ENCODE peak calls at places on chromosome 7, in five cellular contexts. D is HepG2, R is colonic mucosa, Q is DND-41, N is endodermal cell. K is an unnamed sample.

GRCh38 chr7:5396542-5396941 is 27.1 kb downstream of the TNRC18 start:
- DNase-seq in D (no peak), R (peak; percentile 49), Q (peak; percentile 80), N (no peak), K (no peak)

GRCh38 chr7:134514663-134515062 is 12.7 kb upstream of the AKR1B10 start:
- DNase-seq in D (peak; percentile 66), R (peak; percentile 58), Q (peak; percentile 27), N (no peak), K (peak; percentile 74)

GRCh38 chr7:107398161-107398560 is 71.7 kb upstream of the GPR22 start:
- DNase-seq in D (no peak), R (no peak), Q (no peak), N (no peak), K (no peak)

GRCh38 chr7:91286432-91286831 is 22.2 kb downstream of the FZD1 start:
- DNase-seq in D (no peak), R (no peak), Q (no peak), N (no peak), K (no peak)

GRCh38 chr7:77866370-77866769 is 67.8 kb downstream of the PHTF2 start:
- DNase-seq in D (no peak), R (no peak), Q (no peak), N (no peak), K (no peak)

GRCh38 chr7:130632111-130632510 is 36.4 kb downstream of the COPG2 start:
- DNase-seq in D (peak; percentile 15), R (no peak), Q (no peak), N (no peak), K (no peak)

GRCh38 chr7:93890464-93891068 is at the start of gene TFPI2:
- DNase-seq in D (peak; percentile 2), R (peak; percentile 18), Q (no peak), N (peak; percentile 86), K (peak; percentile 43)

GRCh38 chr7:155237730-155238129 is 59.9 kb upstream of the INSIG1 start:
- DNase-seq in D (no peak), R (no peak), Q (no peak), N (no peak), K (no peak)

GRCh38 chr7:32507416-32507815 is 12.1 kb downstream of the AVL9 start:
- DNase-seq in D (no peak), R (no peak), Q (no peak), N (no peak), K (no peak)

GRCh38 chr7:75943864-75944263 is 28.9 kb downstream of the POR start:
- DNase-seq in D (no peak), R (peak; percentile 46), Q (no peak), N (no peak), K (no peak)

GRCh38 chr7:134941185-134941900 is 45.0 kb upstream of the AGBL3 start:
- DNase-seq in D (no peak), R (no peak), Q (no peak), N (peak; percentile 57), K (peak; percentile 56)

GRCh38 chr7:73439305-73439704 is 5.7 kb downstream of the FZD9 start:
- DNase-seq in D (no peak), R (no peak), Q (no peak), N (no peak), K (no peak)

GRCh38 chr7:80037689-80038088 is 96.9 kb upstream of the GNAI1 start:
- DNase-seq in D (no peak), R (no peak), Q (no peak), N (no peak), K (no peak)

GRCh38 chr7:139697031-139697430 is 80.8 kb downstream of the HIPK2 start:
- DNase-seq in D (no peak), R (peak; percentile 38), Q (no peak), N (no peak), K (no peak)

GRCh38 chr7:151570366-151570915 is 50.7 kb upstream of the RHEB start:
- DNase-seq in D (no peak), R (no peak), Q (no peak), N (no peak), K (no peak)

GRCh38 chr7:4040031-4040928 is 641.8 kb upstream of the FOXK1 start:
- DNase-seq in D (no peak), R (no peak), Q (no peak), N (no peak), K (peak; percentile 40)

GRCh38 chr7:47730135-47730534 is 148.2 kb upstream of the TNS3 start:
- DNase-seq in D (no peak), R (no peak), Q (no peak), N (no peak), K (no peak)

GRCh38 chr7:2237109-2237602 is 4.4 kb upstream of the MAD1L1 start:
- DNase-seq in D (no peak), R (peak; percentile 47), Q (no peak), N (no peak), K (no peak)

GRCh38 chr7:135678612-135679575 is 16.6 kb downstream of the STMP1 start:
- DNase-seq in D (no peak), R (no peak), Q (no peak), N (no peak), K (no peak)

GRCh38 chr7:30363778-30364563 is 79.6 kb downstream of the ZNRF2 start:
- DNase-seq in D (no peak), R (no peak), Q (no peak), N (no peak), K (no peak)

GRCh38 chr7:104979167-104979841 is 34.7 kb upstream of the KMT2E start:
- DNase-seq in D (no peak), R (peak; percentile 62), Q (no peak), N (peak; percentile 77), K (peak; percentile 52)
- H3K4me1 ChIP-seq in D (peaks cover 13% of the 10 kb centered on the region), R (peaks cover 12% of the 10 kb centered on the region), Q (peaks cover 24% of the 10 kb centered on the region), N (peaks cover 16% of the 10 kb centered on the region), K (no peaks in the 10 kb centered on the region)

GRCh38 chr7:71271203-71271602 is 139.3 kb downstream of the GALNT17 start:
- DNase-seq in D (no peak), R (no peak), Q (no peak), N (no peak), K (no peak)

GRCh38 chr7:71264005-71264404 is 132.1 kb downstream of the GALNT17 start:
- DNase-seq in D (no peak), R (no peak), Q (no peak), N (no peak), K (no peak)

GRCh38 chr7:71266912-71267311 is 135.0 kb downstream of the GALNT17 start:
- DNase-seq in D (no peak), R (no peak), Q (no peak), N (peak; percentile 54), K (no peak)

GRCh38 chr7:71272509-71273214 is 140.7 kb downstream of the GALNT17 start:
- DNase-seq in D (no peak), R (no peak), Q (no peak), N (no peak), K (no peak)

DNA sequence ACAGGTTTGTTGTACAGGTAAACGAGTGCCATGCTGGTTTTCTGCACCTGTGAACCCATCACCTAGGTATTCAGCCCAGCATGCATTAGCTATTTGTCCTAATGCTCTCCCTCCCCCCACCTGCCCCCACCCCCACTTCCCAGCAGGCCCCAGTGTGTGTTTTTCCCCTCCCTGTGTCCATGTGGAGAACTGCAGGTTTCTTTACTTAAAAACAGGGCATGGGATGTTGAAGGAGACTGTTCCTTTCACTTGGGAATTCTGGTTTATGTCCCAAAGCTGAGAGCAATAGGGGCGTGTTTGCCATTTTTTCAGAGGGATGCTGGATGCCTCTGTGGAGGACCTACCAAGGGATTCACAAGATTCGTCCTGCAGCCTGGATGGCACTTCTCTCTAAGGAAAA is 135.8 kb downstream of the GALNT17 start:
- DNase-seq in D (no peak), R (no peak), Q (no peak), N (peak; percentile 75), K (no peak)
- H3K9me3 ChIP-seq in D (peaks cover 10% of the 10 kb centered on the region), R (no peaks in the 10 kb centered on the region), Q (no peaks in the 10 kb centered on the region), N (peaks cover 36% of the 10 kb centered on the region), K (peaks cover 11% of the 10 kb centered on the region)

DNA sequence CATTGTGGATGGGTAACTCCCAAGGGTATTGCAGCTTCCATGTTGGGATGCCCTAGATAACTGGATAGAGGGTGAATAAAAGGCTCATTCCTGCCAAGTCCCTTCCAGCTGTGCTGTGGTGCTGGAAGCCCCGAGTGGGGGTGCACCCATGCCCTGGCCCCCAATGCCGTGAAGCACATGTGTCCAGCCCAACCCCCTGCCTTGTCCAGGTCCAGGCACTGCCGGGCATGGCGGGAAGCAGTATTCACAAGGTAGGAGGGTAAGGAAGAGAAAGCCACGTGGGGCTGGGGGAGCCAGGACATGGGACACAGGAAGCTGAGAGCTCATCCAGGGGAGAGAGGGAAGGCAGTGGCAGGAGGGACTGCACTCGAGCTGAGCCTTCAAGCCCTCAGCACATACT is 148.2 kb upstream of the CDCA7L start:
- DNase-seq in D (no peak), R (no peak), Q (no peak), N (no peak), K (no peak)
- H3K9ac ChIP-seq in D (no peak overlapping the region), R (no peak overlapping the region), Q (no peak overlapping the region), N (no peak overlapping the region), K (no peak overlapping the region)

GRCh38 chr7:66366701-66367100 is 161.6 kb downstream of the TPST1 start:
- DNase-seq in D (no peak), R (no peak), Q (no peak), N (no peak), K (no peak)
- H3K4me1 ChIP-seq in D (no peaks in the 10 kb centered on the region), R (no peaks in the 10 kb centered on the region), Q (no peaks in the 10 kb centered on the region), N (no peaks in the 10 kb centered on the region), K (no peaks in the 10 kb centered on the region)

DNA sequence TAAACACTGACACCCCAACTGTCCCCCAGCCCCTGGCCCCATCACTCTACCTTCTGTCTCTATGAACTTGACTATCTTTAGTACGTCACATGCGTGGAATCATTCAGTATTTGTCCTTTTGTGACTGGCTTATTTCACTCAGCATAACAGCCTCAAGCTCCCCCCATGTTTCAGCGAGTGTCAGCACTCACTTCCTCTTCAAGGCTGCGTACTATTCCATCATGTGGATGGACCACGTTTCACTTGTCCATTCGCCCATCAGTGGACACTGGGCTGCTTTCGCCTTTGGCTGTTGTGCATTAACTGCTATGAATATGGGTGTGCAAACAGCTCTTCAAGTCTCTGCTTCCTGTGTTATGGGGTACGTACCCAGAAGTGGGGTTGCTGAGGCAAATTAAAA is 100.7 kb downstream of the PTPRN2 start:
- DNase-seq in D (no peak), R (no peak), Q (no peak), N (no peak), K (no peak)
- H3K9me3 ChIP-seq in D (no peaks in the 10 kb centered on the region), R (no peaks in the 10 kb centered on the region), Q (no peaks in the 10 kb centered on the region), N (peaks cover 57% of the 10 kb centered on the region), K (no peaks in the 10 kb centered on the region)